ENCODE peak calls at places on chromosomes 13 and 19, in ten cellular contexts. X is psoas muscle; S is mesothelial cell of epicardium; N is CD4-positive, alpha-beta T cell; B is ovary; V is testis; R is heart right ventricle; C is astrocyte of the spinal cord; F is upper lobe of left lung; L is CD8-positive, alpha-beta T cell. M is an unnamed sample.

GRCh38 chr13:107031691-107032090 is 463.8 kb upstream of the ARGLU1 start:
- DNase-seq in S (no peak), C (no peak), N (no peak), L (no peak), R (no peak), F (no peak), V (no peak), X (no peak), B (no peak), M (no peak)

GRCh38 chr13:20714563-20715339 is 11.3 kb downstream of the IL17D start:
- DNase-seq in V (peak; percentile 71), F (no peak), L (no peak), B (peak; percentile 62), X (peak; percentile 84), N (no peak), R (peak; percentile 53), S (no peak), C (peak; percentile 95), M (no peak)

GRCh38 chr13:110498327-110498726 is 63.2 kb downstream of the RAB20 start:
- DNase-seq in F (no peak), C (no peak), L (no peak), S (no peak), N (no peak), V (no peak), R (no peak), B (no peak), X (peak; percentile 58), M (no peak)

GRCh38 chr13:65057986-65058385 is 2172.2 kb downstream of the PCDH9 start:
- DNase-seq in C (no peak), S (no peak), F (no peak), V (no peak), B (no peak), X (no peak), N (no peak), L (no peak), R (no peak), M (no peak)

GRCh38 chr13:36108342-36108741 is 22.8 kb downstream of the DCLK1 start:
- DNase-seq in X (no peak), C (no peak), S (no peak), F (no peak), V (no peak), N (no peak), L (no peak), B (no peak), R (no peak), M (no peak)

GRCh38 chr19:945401-946252 is 19.8 kb downstream of the ARID3A start:
- DNase-seq in C (no peak), S (no peak), B (peak; percentile 26), V (no peak), N (no peak), X (no peak), L (no peak), R (no peak), F (no peak), M (no peak)

GRCh38 chr19:3606174-3606689 is 443 bp downstream of the TBXA2R start:
- DNase-seq in C (no peak), F (peak; percentile 46), V (no peak), B (peak; percentile 46), R (no peak), L (peak; percentile 23), X (no peak), N (no peak), S (no peak), M (no peak)

GRCh38 chr13:102846261-102847015 is 606 bp downstream of the ERCC5 start:
- DNase-seq in F (peak; percentile 57), L (peak; percentile 63), B (peak; percentile 37), C (peak; percentile 39), X (peak; percentile 29), N (peak; percentile 51), R (peak; percentile 24), S (no peak), V (peak; percentile 40), M (no peak)

GRCh38 chr13:71148391-71148790 is 718.6 kb downstream of the DACH1 start:
- DNase-seq in V (no peak), F (no peak), C (no peak), B (no peak), L (no peak), N (no peak), X (no peak), S (no peak), R (no peak), M (no peak)

GRCh38 chr19:4913996-4914735 is 4.9 kb downstream of the UHRF1 start:
- DNase-seq in C (no peak), S (no peak), R (no peak), L (peak; percentile 67), V (no peak), N (no peak), X (no peak), B (no peak), F (no peak), M (no peak)

DNA sequence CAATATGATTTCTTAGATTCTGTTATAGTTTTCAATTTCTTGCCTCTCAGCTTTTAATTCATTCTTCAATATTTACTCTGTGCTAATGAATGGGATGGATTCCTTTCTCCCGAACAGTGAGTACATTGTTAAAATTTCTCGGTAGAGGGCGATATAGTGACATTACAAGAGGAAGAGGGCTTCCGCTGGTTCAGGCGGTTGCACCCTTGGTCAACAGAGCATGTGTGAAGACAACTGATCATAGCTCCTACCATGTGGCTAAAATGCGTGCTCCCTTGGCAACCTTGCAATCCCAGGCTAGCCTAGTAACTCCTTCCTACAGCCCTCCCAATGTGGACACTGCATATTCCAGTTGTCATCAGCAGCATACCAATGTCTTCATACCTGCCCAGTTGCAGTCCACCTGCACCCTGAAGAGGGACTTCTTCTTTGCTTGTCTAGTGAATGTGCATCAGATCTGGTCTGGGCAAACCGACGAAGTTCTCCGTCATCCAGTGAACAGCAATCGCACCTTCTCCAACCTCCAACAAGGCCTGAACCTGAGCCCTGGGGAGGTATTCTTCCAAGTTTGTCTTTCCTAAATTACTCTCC is 653.0 kb upstream of the GPC6 start:
- DNase-seq in S (no peak), C (peak; percentile 9), R (no peak), L (no peak), F (no peak), V (peak; percentile 33), B (no peak), N (no peak), X (no peak), M (no peak)
- TF ChIP-seq CTCF in S (no peak), C (peak; percentile 33), R (peak; percentile 7), L (no peak), F (no peak), V (peak; percentile 9), B (no peak), N (no peak), X (no peak), M (no peak)

GRCh38 chr13:91346848-91347211 is 657 bp upstream of the MIR17HG start:
- DNase-seq in L (peak; percentile 54), C (peak; percentile 32), F (no peak), B (no peak), R (no peak), X (no peak), V (no peak), S (peak; percentile 38), N (peak; percentile 45), M (no peak)

GRCh38 chr13:91347212-91347995 is at the start of gene MIR17HG:
- DNase-seq in F (peak; percentile 92), L (peak; percentile 82), S (peak; percentile 91), R (peak; percentile 89), X (peak; percentile 90), B (peak; percentile 89), V (peak; percentile 95), N (peak; percentile 86), C (peak; percentile 90), M (peak; percentile 81)

GRCh38 chr13:91347996-91348905 is 764 bp downstream of the MIR17HG start:
- DNase-seq in N (peak; percentile 71), F (peak; percentile 31), C (no peak), L (peak; percentile 78), S (peak; percentile 61), R (peak; percentile 50), V (peak; percentile 51), X (peak; percentile 53), B (peak; percentile 62), M (peak; percentile 74)

GRCh38 chr13:91349992-91350911 is 2.8 kb downstream of the MIR17HG start:
- DNase-seq in V (no peak), F (no peak), R (no peak), B (no peak), C (no peak), S (no peak), N (no peak), L (no peak), X (no peak), M (no peak)

DNA sequence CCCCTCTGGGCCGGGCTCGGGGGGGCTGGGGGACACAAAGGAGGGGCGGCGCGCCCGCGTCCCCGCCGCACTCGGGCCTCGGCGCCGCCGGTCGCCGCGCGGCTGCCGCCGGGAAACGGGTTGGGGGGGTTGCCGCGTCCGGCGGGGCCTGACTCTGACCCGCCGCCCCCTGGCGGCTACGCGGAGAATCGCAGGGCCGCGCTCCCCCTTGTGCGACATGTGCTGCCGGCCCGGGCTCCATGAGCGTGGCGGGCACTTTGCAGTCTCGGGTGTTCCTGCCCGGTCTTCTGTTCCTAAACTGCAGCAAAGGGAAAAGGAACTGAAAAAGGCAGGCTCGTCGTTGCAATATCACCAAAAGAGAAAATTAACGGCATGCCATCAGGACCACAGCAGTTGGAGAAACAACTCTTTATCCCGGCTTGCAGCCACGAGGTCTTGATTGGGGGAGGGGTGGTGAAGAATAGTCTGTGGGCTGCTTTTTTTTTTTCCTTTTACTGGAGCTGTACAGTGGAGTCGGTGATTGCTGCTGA is 1.5 kb downstream of the MIR17HG start:
- DNase-seq in B (peak; percentile 95), X (peak; percentile 94), R (peak; percentile 95), F (peak; percentile 94), S (peak; percentile 97), L (peak; percentile 88), V (peak; percentile 97), C (peak; percentile 91), N (peak; percentile 95), M (peak; percentile 95)
- TF ChIP-seq CTCF in B (peak; percentile 74), X (peak; percentile 98), R (peak; percentile 97), F (peak; percentile 99), S (peak; percentile 96), L (peak; percentile 85), V (peak; percentile 98), C (peak; percentile 92), N (peak; percentile 79), M (no peak)

DNA sequence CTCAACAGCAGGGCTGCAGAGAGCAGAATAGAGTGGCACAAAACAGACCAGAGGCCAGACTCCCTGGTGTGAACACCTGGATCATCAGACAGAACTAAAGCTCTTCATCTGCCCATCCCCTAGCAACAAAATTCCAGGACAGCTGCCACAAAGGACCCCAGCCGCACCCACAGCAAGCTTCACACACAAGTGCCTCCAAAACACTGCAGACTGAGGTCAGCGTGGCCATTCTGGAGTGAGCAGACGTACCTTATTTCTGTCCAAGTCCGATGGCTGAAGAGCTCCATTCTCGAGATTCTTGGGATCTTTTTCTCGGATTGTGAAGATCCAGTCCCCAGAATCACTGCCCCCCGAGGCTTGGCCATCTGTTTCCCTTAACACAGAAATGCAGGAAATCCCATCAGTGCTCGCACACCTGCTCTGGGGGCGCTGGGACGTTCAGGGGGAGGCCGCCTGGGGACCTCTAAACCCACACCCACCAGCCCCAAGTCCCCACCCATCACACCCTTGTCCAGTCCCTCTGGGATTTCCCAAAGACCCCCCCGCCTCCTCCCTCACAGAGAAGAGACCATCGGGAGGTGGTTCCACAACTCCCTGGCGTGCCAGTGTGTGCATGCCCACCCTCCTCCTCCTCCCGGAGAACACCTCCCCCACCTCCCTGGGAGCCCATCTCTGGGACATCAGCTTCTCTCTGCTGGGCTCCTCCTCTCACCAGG is 115.2 kb downstream of the STK24 start:
- DNase-seq in B (no peak), V (no peak), S (no peak), F (no peak), N (no peak), L (no peak), X (no peak), C (no peak), R (no peak), M (no peak)
- TF ChIP-seq CTCF in B (no peak), V (no peak), S (no peak), F (no peak), N (no peak), L (no peak), X (no peak), C (no peak), R (no peak), M (no peak)

GRCh38 chr13:45340422-45341033 is 455 bp downstream of the TPT1 start:
- DNase-seq in X (peak; percentile 94), V (peak; percentile 91), F (peak; percentile 93), L (peak; percentile 87), B (peak; percentile 95), R (peak; percentile 93), S (peak; percentile 86), C (peak; percentile 93), N (peak; percentile 78), M (peak; percentile 70)
- TF ChIP-seq CTCF in X (peak; percentile 46), V (no peak), F (peak; percentile 83), L (peak; percentile 48), B (peak; percentile 73), R (peak; percentile 70), S (peak; percentile 58), C (peak; percentile 64), N (peak; percentile 67), M (no peak)

M was measured in activated B cell treated with CpG ODN at 0.5 μM for 24 hours.